ENCODE peak calls at places on chromosome 6, in seven cellular contexts. One of them, this sample, is unnamed.

GRCh38 chr6:17032595-17033591 is 69.0 kb upstream of the STMND1 start:
- DNase-seq in AG09319: peak; percentile 78
- DNase-seq in lung microvascular endothelial cell: peak; percentile 91
- DNase-seq in amygdala: peak; percentile 83
- DNase-seq in HT1080: peak; percentile 84
- DNase-seq in amniotic epithelial cell: peak; percentile 93
- DNase-seq in PC-9: peak; percentile 46
- DNase-seq in this sample: peak; percentile 55

GRCh38 chr6:140586426-140587061 is 1212.1 kb upstream of the CITED2 start:
- DNase-seq in amniotic epithelial cell: no peak
- DNase-seq in HT1080: no peak
- DNase-seq in AG09319: no peak
- DNase-seq in PC-9: no peak
- DNase-seq in amygdala: no peak
- DNase-seq in lung microvascular endothelial cell: no peak
- DNase-seq in this sample: no peak

GRCh38 chr6:65707134-65707826 is at the start of gene EYS:
- DNase-seq in lung microvascular endothelial cell: no peak
- DNase-seq in amygdala: no peak
- DNase-seq in AG09319: no peak
- DNase-seq in PC-9: no peak
- DNase-seq in amniotic epithelial cell: no peak
- DNase-seq in HT1080: no peak
- DNase-seq in this sample: no peak

GRCh38 chr6:39446909-39447308 is 124.4 kb upstream of the KCNK16 start:
- DNase-seq in AG09319: no peak
- DNase-seq in HT1080: no peak
- DNase-seq in PC-9: no peak
- DNase-seq in amygdala: no peak
- DNase-seq in amniotic epithelial cell: no peak
- DNase-seq in lung microvascular endothelial cell: no peak
- DNase-seq in this sample: no peak

GRCh38 chr6:26336355-26337198 is 28.4 kb upstream of the BTN3A2 start:
- DNase-seq in amygdala: no peak
- DNase-seq in AG09319: no peak
- DNase-seq in lung microvascular endothelial cell: peak; percentile 51
- DNase-seq in HT1080: peak; percentile 92
- DNase-seq in amniotic epithelial cell: peak; percentile 60
- DNase-seq in PC-9: peak; percentile 67
- DNase-seq in this sample: no peak

GRCh38 chr6:1190361-1190760 is 121.5 kb upstream of the FOXQ1 start:
- DNase-seq in AG09319: peak; percentile 73
- DNase-seq in amygdala: no peak
- DNase-seq in PC-9: peak; percentile 63
- DNase-seq in HT1080: peak; percentile 95
- DNase-seq in lung microvascular endothelial cell: peak; percentile 51
- DNase-seq in amniotic epithelial cell: peak; percentile 92
- DNase-seq in this sample: no peak

GRCh38 chr6:81683928-81684327 is 68.6 kb downstream of the TENT5A start:
- DNase-seq in AG09319: no peak
- DNase-seq in lung microvascular endothelial cell: peak; percentile 6
- DNase-seq in PC-9: no peak
- DNase-seq in amygdala: no peak
- DNase-seq in HT1080: peak; percentile 2
- DNase-seq in amniotic epithelial cell: peak; percentile 34
- DNase-seq in this sample: no peak

GRCh38 chr6:41531591-41532582 is 14.3 kb upstream of the FOXP4 start:
- DNase-seq in AG09319: peak; percentile 49
- DNase-seq in lung microvascular endothelial cell: peak; percentile 22
- DNase-seq in HT1080: no peak
- DNase-seq in amniotic epithelial cell: peak; percentile 24
- DNase-seq in amygdala: no peak
- DNase-seq in PC-9: no peak
- DNase-seq in this sample: no peak

GRCh38 chr6:155186052-155186658 is 77.7 kb upstream of the CLDN20 start:
- DNase-seq in lung microvascular endothelial cell: peak; percentile 17
- DNase-seq in PC-9: no peak
- DNase-seq in AG09319: no peak
- DNase-seq in HT1080: no peak
- DNase-seq in amniotic epithelial cell: no peak
- DNase-seq in amygdala: no peak
- DNase-seq in this sample: no peak

GRCh38 chr6:170245233-170245992 is 45.5 kb downstream of the DLL1 start:
- DNase-seq in PC-9: no peak
- DNase-seq in HT1080: no peak
- DNase-seq in lung microvascular endothelial cell: no peak
- DNase-seq in AG09319: no peak
- DNase-seq in amniotic epithelial cell: no peak
- DNase-seq in amygdala: no peak
- DNase-seq in this sample: no peak

GRCh38 chr6:11824986-11825385 is 46.4 kb upstream of the ADTRP start:
- DNase-seq in AG09319: no peak
- DNase-seq in HT1080: no peak
- DNase-seq in PC-9: no peak
- DNase-seq in amniotic epithelial cell: peak; percentile 24
- DNase-seq in lung microvascular endothelial cell: peak; percentile 8
- DNase-seq in amygdala: no peak
- DNase-seq in this sample: no peak

GRCh38 chr6:106939848-106940247 is 34.7 kb downstream of the CD24 start:
- DNase-seq in amygdala: no peak
- DNase-seq in HT1080: no peak
- DNase-seq in AG09319: no peak
- DNase-seq in amniotic epithelial cell: no peak
- DNase-seq in lung microvascular endothelial cell: no peak
- DNase-seq in PC-9: no peak
- DNase-seq in this sample: no peak

GRCh38 chr6:52925919-52926792 is 16.7 kb upstream of the GSTA3 start:
- DNase-seq in lung microvascular endothelial cell: peak; percentile 21
- DNase-seq in AG09319: no peak
- DNase-seq in amygdala: no peak
- DNase-seq in HT1080: no peak
- DNase-seq in amniotic epithelial cell: no peak
- DNase-seq in PC-9: no peak
- DNase-seq in this sample: no peak

GRCh38 chr6:37170273-37171140 is 555 bp downstream of the PIM1 start:
- DNase-seq in HT1080: peak; percentile 46
- DNase-seq in lung microvascular endothelial cell: peak; percentile 55
- DNase-seq in PC-9: no peak
- DNase-seq in amygdala: peak; percentile 60
- DNase-seq in amniotic epithelial cell: peak; percentile 29
- DNase-seq in AG09319: no peak
- DNase-seq in this sample: peak; percentile 46

GRCh38 chr6:40585661-40586269 is 1.4 kb downstream of the LRFN2 start:
- DNase-seq in HT1080: no peak
- DNase-seq in AG09319: no peak
- DNase-seq in amniotic epithelial cell: no peak
- DNase-seq in lung microvascular endothelial cell: no peak
- DNase-seq in PC-9: no peak
- DNase-seq in amygdala: peak; percentile 25
- DNase-seq in this sample: no peak

GRCh38 chr6:43944908-43945777 is 175.1 kb downstream of the VEGFA start:
- DNase-seq in AG09319: no peak
- DNase-seq in amniotic epithelial cell: no peak
- DNase-seq in PC-9: no peak
- DNase-seq in HT1080: no peak
- DNase-seq in lung microvascular endothelial cell: no peak
- DNase-seq in amygdala: no peak
- DNase-seq in this sample: no peak

GRCh38 chr6:139927236-139927635 is 552.8 kb upstream of the CITED2 start:
- DNase-seq in amniotic epithelial cell: peak; percentile 90
- DNase-seq in AG09319: no peak
- DNase-seq in HT1080: peak; percentile 5
- DNase-seq in PC-9: no peak
- DNase-seq in amygdala: no peak
- DNase-seq in lung microvascular endothelial cell: peak; percentile 56
- DNase-seq in this sample: no peak

GRCh38 chr6:169789146-169789943 is 37.9 kb downstream of the ERMARD start:
- DNase-seq in amygdala: no peak
- DNase-seq in amniotic epithelial cell: no peak
- DNase-seq in lung microvascular endothelial cell: no peak
- DNase-seq in PC-9: no peak
- DNase-seq in AG09319: no peak
- DNase-seq in HT1080: no peak
- DNase-seq in this sample: no peak

GRCh38 chr6:86723729-86724128 is 213.6 kb upstream of the HTR1E start:
- DNase-seq in lung microvascular endothelial cell: no peak
- DNase-seq in PC-9: peak; percentile 53
- DNase-seq in AG09319: no peak
- DNase-seq in HT1080: no peak
- DNase-seq in amygdala: no peak
- DNase-seq in amniotic epithelial cell: peak; percentile 36
- DNase-seq in this sample: no peak

GRCh38 chr6:12137480-12137879 is 125.4 kb downstream of the HIVEP1 start:
- DNase-seq in amygdala: peak; percentile 64
- DNase-seq in HT1080: peak; percentile 43
- DNase-seq in amniotic epithelial cell: peak; percentile 85
- DNase-seq in PC-9: peak; percentile 58
- DNase-seq in AG09319: peak; percentile 51
- DNase-seq in lung microvascular endothelial cell: peak; percentile 85
- DNase-seq in this sample: no peak

GRCh38 chr6:17015551-17016381 is 86.1 kb upstream of the STMND1 start:
- DNase-seq in amniotic epithelial cell: no peak
- DNase-seq in lung microvascular endothelial cell: peak; percentile 30
- DNase-seq in HT1080: no peak
- DNase-seq in amygdala: no peak
- DNase-seq in AG09319: no peak
- DNase-seq in PC-9: no peak
- DNase-seq in this sample: no peak

GRCh38 chr6:91464718-91465117 is 877.8 kb upstream of the MAP3K7 start:
- DNase-seq in PC-9: no peak
- DNase-seq in lung microvascular endothelial cell: no peak
- DNase-seq in AG09319: no peak
- DNase-seq in amniotic epithelial cell: no peak
- DNase-seq in HT1080: no peak
- DNase-seq in amygdala: no peak
- DNase-seq in this sample: no peak

GRCh38 chr6:107108201-107108890 is 7.0 kb downstream of the BEND3 start:
- DNase-seq in HT1080: no peak
- DNase-seq in AG09319: no peak
- DNase-seq in amygdala: no peak
- DNase-seq in lung microvascular endothelial cell: no peak
- DNase-seq in amniotic epithelial cell: peak; percentile 52
- DNase-seq in PC-9: no peak
- DNase-seq in this sample: no peak

GRCh38 chr6:134119481-134119880 is 67.1 kb upstream of the SLC2A12 start:
- DNase-seq in amygdala: no peak
- DNase-seq in HT1080: no peak
- DNase-seq in PC-9: no peak
- DNase-seq in amniotic epithelial cell: no peak
- DNase-seq in lung microvascular endothelial cell: no peak
- DNase-seq in AG09319: no peak
- DNase-seq in this sample: no peak

GRCh38 chr6:145704153-145704781 is 31.1 kb downstream of the EPM2A start:
- DNase-seq in lung microvascular endothelial cell: peak; percentile 41
- DNase-seq in PC-9: no peak
- DNase-seq in amygdala: no peak
- DNase-seq in amniotic epithelial cell: peak; percentile 61
- DNase-seq in HT1080: no peak
- DNase-seq in AG09319: no peak
- DNase-seq in this sample: no peak

GRCh38 chr6:169205176-169206160 is 48.2 kb downstream of the THBS2 start:
- DNase-seq in lung microvascular endothelial cell: no peak
- DNase-seq in AG09319: peak; percentile 72
- DNase-seq in HT1080: no peak
- DNase-seq in amygdala: no peak
- DNase-seq in amniotic epithelial cell: peak; percentile 69
- DNase-seq in PC-9: no peak
- DNase-seq in this sample: no peak

GRCh38 chr6:12012566-12013367 is 655 bp downstream of the HIVEP1 start:
- DNase-seq in PC-9: peak; percentile 86
- DNase-seq in HT1080: peak; percentile 85
- DNase-seq in lung microvascular endothelial cell: peak; percentile 94
- DNase-seq in amniotic epithelial cell: peak; percentile 88
- DNase-seq in AG09319: no peak
- DNase-seq in amygdala: peak; percentile 71
- DNase-seq in this sample: peak; percentile 32

GRCh38 chr6:41488392-41489129 is 57.6 kb upstream of the FOXP4 start:
- DNase-seq in amygdala: no peak
- DNase-seq in PC-9: no peak
- DNase-seq in HT1080: peak; percentile 81
- DNase-seq in lung microvascular endothelial cell: peak; percentile 52
- DNase-seq in amniotic epithelial cell: peak; percentile 84
- DNase-seq in AG09319: peak; percentile 38
- DNase-seq in this sample: no peak

GRCh38 chr6:133896344-133896721 is 7.4 kb downstream of the TCF21 start:
- DNase-seq in PC-9: no peak
- DNase-seq in lung microvascular endothelial cell: no peak
- DNase-seq in amniotic epithelial cell: no peak
- DNase-seq in HT1080: no peak
- DNase-seq in amygdala: no peak
- DNase-seq in AG09319: no peak
- DNase-seq in this sample: no peak

GRCh38 chr6:89110288-89110687 is 7.6 kb downstream of the SRSF12 start:
- DNase-seq in amygdala: no peak
- DNase-seq in HT1080: no peak
- DNase-seq in lung microvascular endothelial cell: no peak
- DNase-seq in PC-9: no peak
- DNase-seq in amniotic epithelial cell: no peak
- DNase-seq in AG09319: no peak
- DNase-seq in this sample: no peak

GRCh38 chr6:122472022-122472340 is 374 bp upstream of the SERINC1 start:
- DNase-seq in lung microvascular endothelial cell: no peak
- DNase-seq in HT1080: no peak
- DNase-seq in amygdala: no peak
- DNase-seq in PC-9: no peak
- DNase-seq in AG09319: no peak
- DNase-seq in amniotic epithelial cell: no peak
- DNase-seq in this sample: peak; percentile 19

GRCh38 chr6:129493396-129493902 is 216.5 kb downstream of the ARHGAP18 start:
- DNase-seq in lung microvascular endothelial cell: peak; percentile 27
- DNase-seq in amygdala: no peak
- DNase-seq in amniotic epithelial cell: peak; percentile 66
- DNase-seq in PC-9: peak; percentile 75
- DNase-seq in HT1080: peak; percentile 73
- DNase-seq in AG09319: no peak
- DNase-seq in this sample: no peak

GRCh38 chr6:12760911-12761310 is 44.3 kb downstream of the PHACTR1 start:
- DNase-seq in AG09319: no peak
- DNase-seq in lung microvascular endothelial cell: no peak
- DNase-seq in PC-9: no peak
- DNase-seq in amniotic epithelial cell: no peak
- DNase-seq in HT1080: no peak
- DNase-seq in amygdala: no peak
- DNase-seq in this sample: no peak

GRCh38 chr6:73731285-73731684 is 35.3 kb downstream of the CD109 start:
- DNase-seq in HT1080: no peak
- DNase-seq in amygdala: no peak
- DNase-seq in lung microvascular endothelial cell: no peak
- DNase-seq in amniotic epithelial cell: no peak
- DNase-seq in PC-9: no peak
- DNase-seq in AG09319: no peak
- DNase-seq in this sample: no peak

GRCh38 chr6:35980991-35981645 is 43.3 kb downstream of the SLC26A8 start:
- DNase-seq in AG09319: no peak
- DNase-seq in HT1080: no peak
- DNase-seq in amniotic epithelial cell: peak; percentile 28
- DNase-seq in PC-9: no peak
- DNase-seq in amygdala: no peak
- DNase-seq in lung microvascular endothelial cell: no peak
- DNase-seq in this sample: no peak

GRCh38 chr6:28544211-28544610 is 18.5 kb downstream of the GPX5 start:
- DNase-seq in amygdala: no peak
- DNase-seq in PC-9: peak; percentile 45
- DNase-seq in lung microvascular endothelial cell: no peak
- DNase-seq in amniotic epithelial cell: peak; percentile 20
- DNase-seq in AG09319: no peak
- DNase-seq in HT1080: no peak
- DNase-seq in this sample: no peak

GRCh38 chr6:107046316-107046715 is 18.3 kb downstream of the MTRES1 start:
- DNase-seq in AG09319: no peak
- DNase-seq in amygdala: peak; percentile 49
- DNase-seq in lung microvascular endothelial cell: no peak
- DNase-seq in PC-9: peak; percentile 3
- DNase-seq in HT1080: no peak
- DNase-seq in amniotic epithelial cell: no peak
- DNase-seq in this sample: no peak

GRCh38 chr6:72911463-72912153 is 289.7 kb downstream of the KCNQ5 start:
- DNase-seq in amniotic epithelial cell: peak; percentile 69
- DNase-seq in HT1080: peak; percentile 21
- DNase-seq in AG09319: peak; percentile 2
- DNase-seq in amygdala: no peak
- DNase-seq in PC-9: no peak
- DNase-seq in lung microvascular endothelial cell: no peak
- DNase-seq in this sample: no peak